ENCODE peak calls at places on chromosome 1, in ten cellular contexts. C, H, Q, I, A, X, P, V, B and D are unnamed samples.

GRCh38 chr1:23417570-23417969 is 7.0 kb downstream of the TCEA3 start:
- DNase-seq in C (no peak), H (peak; percentile 36), Q (no peak), I (no peak), A (no peak), X (peak; percentile 89), P (no peak), V (no peak), B (no peak), D (no peak)

GRCh38 chr1:6001992-6002576 is 9.9 kb upstream of the NPHP4 start:
- DNase-seq in C (no peak), H (peak; percentile 38), Q (no peak), I (no peak), A (no peak), X (no peak), P (no peak), V (no peak), B (no peak), D (no peak)

GRCh38 chr1:84298336-84298687 is 3.2 kb upstream of the SAMD13 start:
- DNase-seq in C (peak; percentile 35), H (peak; percentile 67), Q (peak; percentile 49), I (no peak), A (peak; percentile 16), X (peak; percentile 62), P (peak; percentile 25), V (peak; percentile 66), B (peak; percentile 73), D (no peak)

GRCh38 chr1:226937940-226938725 is 2.0 kb upstream of the COQ8A start:
- DNase-seq in C (no peak), H (no peak), Q (no peak), I (no peak), A (no peak), X (no peak), P (no peak), V (no peak), B (no peak), D (no peak)

GRCh38 chr1:41742219-41742618 is 176.5 kb downstream of the HIVEP3 start:
- DNase-seq in C (peak; percentile 47), H (no peak), Q (no peak), I (peak; percentile 53), A (peak; percentile 93), X (no peak), P (no peak), V (no peak), B (no peak), D (no peak)

GRCh38 chr1:57017717-57018116 is 51.9 kb upstream of the C8B start:
- DNase-seq in C (peak; percentile 1), H (no peak), Q (peak; percentile 68), I (no peak), A (no peak), X (no peak), P (no peak), V (no peak), B (peak; percentile 2), D (no peak)

GRCh38 chr1:43464840-43465693 is 11.3 kb upstream of the HYI start:
- DNase-seq in C (peak; percentile 24), H (no peak), Q (no peak), I (no peak), A (no peak), X (no peak), P (no peak), V (no peak), B (no peak), D (no peak)

GRCh38 chr1:29280780-29281131 is 44.4 kb downstream of the PTPRU start:
- DNase-seq in C (peak; percentile 20), H (no peak), Q (no peak), I (no peak), A (peak; percentile 59), X (no peak), P (no peak), V (no peak), B (no peak), D (no peak)

GRCh38 chr1:61053281-61053711 is 29.1 kb upstream of the NFIA start:
- DNase-seq in C (peak; percentile 13), H (no peak), Q (no peak), I (no peak), A (no peak), X (no peak), P (no peak), V (no peak), B (no peak), D (no peak)
- H3K4me3 ChIP-seq in C (peak overlapping the region; percentile 40), H (peak overlapping the region; percentile 41), Q (peak overlapping the region; percentile 83), I (no peak overlapping the region), A (no peak overlapping the region), X (peak overlapping the region; percentile 21), P (peak overlapping the region; percentile 16), V (peak overlapping the region; percentile 39), B (peak overlapping the region; percentile 58), D (peak overlapping the region; percentile 53)

GRCh38 chr1:200970771-200971427 is 52.6 kb downstream of the KIF21B start:
- DNase-seq in C (no peak), H (no peak), Q (no peak), I (no peak), A (no peak), X (no peak), P (no peak), V (no peak), B (no peak), D (no peak)
- TF ChIP-seq CTCF in C (no peak), H (no peak), Q (no peak), I (no peak), A (no peak), X (no peak), P (no peak), V (no peak), B (no peak), D (no peak)

GRCh38 chr1:177413982-177414654 is 243.4 kb downstream of the BRINP2 start:
- DNase-seq in C (no peak), H (no peak), Q (peak; percentile 4), I (no peak), A (no peak), X (no peak), P (no peak), V (no peak), B (no peak), D (no peak)

GRCh38 chr1:177411371-177411770 is 240.6 kb downstream of the BRINP2 start:
- DNase-seq in C (no peak), H (no peak), Q (no peak), I (no peak), A (no peak), X (no peak), P (no peak), V (no peak), B (no peak), D (no peak)

DNA sequence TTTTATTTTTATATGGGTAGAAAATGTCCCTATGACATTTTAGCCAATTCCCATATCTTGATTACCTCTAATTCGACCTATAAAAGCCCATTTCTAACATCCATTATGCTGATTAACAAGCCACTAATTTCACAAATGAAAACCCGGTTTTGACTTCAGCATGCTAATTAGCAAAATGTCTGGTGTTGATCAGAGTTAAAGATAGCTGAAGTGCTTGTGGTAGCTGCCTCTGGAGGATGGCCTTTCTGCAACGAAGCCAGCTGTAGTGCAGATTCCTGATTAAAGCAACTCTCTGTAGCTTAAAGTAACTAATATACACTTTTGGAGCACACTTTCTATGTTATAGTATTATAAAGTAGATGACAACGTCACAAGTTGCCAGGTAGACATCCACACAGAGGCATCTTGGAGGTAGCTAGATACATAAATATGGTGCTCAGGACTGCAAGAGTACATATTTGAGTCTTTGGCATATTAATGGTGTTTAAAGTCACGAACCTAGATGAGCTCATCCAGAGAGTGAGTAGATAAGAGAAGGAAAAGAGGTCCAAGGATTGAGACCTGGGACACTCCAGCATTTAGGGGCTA is 239.5 kb downstream of the BRINP2 start:
- DNase-seq in C (no peak), H (no peak), Q (no peak), I (no peak), A (no peak), X (no peak), P (no peak), V (no peak), B (peak; percentile 0), D (no peak)
- H3K4me3 ChIP-seq in C (no peak overlapping the region), H (no peak overlapping the region), Q (no peak overlapping the region), I (no peak overlapping the region), A (no peak overlapping the region), X (no peak overlapping the region), P (no peak overlapping the region), V (no peak overlapping the region), B (no peak overlapping the region), D (no peak overlapping the region)

GRCh38 chr1:18072066-18072465 is 35.5 kb upstream of the IGSF21 start:
- DNase-seq in C (no peak), H (no peak), Q (no peak), I (no peak), A (no peak), X (no peak), P (no peak), V (no peak), B (no peak), D (no peak)
- TF ChIP-seq CTCF in C (no peak), H (no peak), Q (no peak), I (no peak), A (no peak), X (no peak), P (no peak), V (no peak), B (no peak), D (no peak)

DNA sequence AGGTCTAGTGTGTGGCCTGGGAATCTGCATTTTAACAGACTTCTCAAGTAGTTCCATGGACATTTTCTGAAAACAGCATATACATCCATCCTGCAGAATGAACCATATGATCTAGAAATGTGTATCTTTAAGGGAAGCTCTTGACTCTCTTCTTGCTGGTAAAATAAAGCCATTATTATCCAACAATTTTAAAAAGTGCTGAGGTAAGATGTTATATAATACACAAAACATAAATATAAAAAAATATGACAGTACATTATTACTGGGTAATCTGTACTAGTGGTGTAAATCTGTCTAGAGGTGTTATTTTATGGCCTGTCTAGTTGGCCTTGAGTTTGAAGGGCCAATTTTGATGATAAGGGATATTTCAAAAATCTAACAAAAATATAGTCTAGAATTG is 201.2 kb downstream of the HMCN1 start:
- DNase-seq in C (no peak), H (no peak), Q (no peak), I (no peak), A (no peak), X (no peak), P (no peak), V (no peak), B (no peak), D (no peak)
- H3K4me3 ChIP-seq in C (no peak overlapping the region), H (no peak overlapping the region), Q (no peak overlapping the region), I (no peak overlapping the region), A (no peak overlapping the region), X (no peak overlapping the region), P (no peak overlapping the region), V (no peak overlapping the region), B (no peak overlapping the region), D (no peak overlapping the region)